ENCODE peak calls at places on chromosomes 6 and 20, in four cellular contexts. One of them, this sample, is unnamed.

GRCh38 chr6:22149501-22150490 is 147.0 kb downstream of the PRL start:
- DNase-seq in adrenal gland: peak
- DNase-seq in activated B cell treated with CpG ODN at 0.5 μM for 24 hours: no peak
- DNase-seq in foreskin fibroblast: no peak
- DNase-seq in this sample: no peak

GRCh38 chr20:57427239-57428127 is 36.3 kb downstream of the RBM38 start:
- DNase-seq in activated B cell treated with CpG ODN at 0.5 μM for 24 hours: no peak
- DNase-seq in foreskin fibroblast: no peak
- DNase-seq in adrenal gland: no peak
- DNase-seq in this sample: no peak

GRCh38 chr6:43013020-43013842 is 515 bp downstream of the MEA1 start:
- DNase-seq in foreskin fibroblast: peak
- DNase-seq in adrenal gland: no peak
- DNase-seq in activated B cell treated with CpG ODN at 0.5 μM for 24 hours: no peak
- DNase-seq in this sample: no peak

GRCh38 chr6:102717737-102718427 is 1324.4 kb downstream of the GRIK2 start:
- DNase-seq in foreskin fibroblast: no peak
- DNase-seq in activated B cell treated with CpG ODN at 0.5 μM for 24 hours: no peak
- DNase-seq in adrenal gland: no peak
- DNase-seq in this sample: no peak

GRCh38 chr6:155765275-155766194 is 309.9 kb upstream of the NOX3 start:
- DNase-seq in foreskin fibroblast: peak
- DNase-seq in adrenal gland: no peak
- DNase-seq in activated B cell treated with CpG ODN at 0.5 μM for 24 hours: no peak
- DNase-seq in this sample: no peak

GRCh38 chr6:89184344-89184743 is 32.8 kb downstream of the GABRR1 start:
- DNase-seq in foreskin fibroblast: no peak
- DNase-seq in activated B cell treated with CpG ODN at 0.5 μM for 24 hours: no peak
- DNase-seq in adrenal gland: no peak
- DNase-seq in this sample: no peak

GRCh38 chr6:24004062-24004461 is 122.0 kb upstream of the NRSN1 start:
- DNase-seq in adrenal gland: peak
- DNase-seq in foreskin fibroblast: no peak
- DNase-seq in activated B cell treated with CpG ODN at 0.5 μM for 24 hours: no peak
- DNase-seq in this sample: no peak

GRCh38 chr6:167485186-167485978 is 160.5 kb downstream of the TTLL2 start:
- DNase-seq in adrenal gland: no peak
- DNase-seq in foreskin fibroblast: no peak
- DNase-seq in activated B cell treated with CpG ODN at 0.5 μM for 24 hours: no peak
- DNase-seq in this sample: no peak

GRCh38 chr6:91485047-91485446 is 898.2 kb upstream of the MAP3K7 start:
- DNase-seq in foreskin fibroblast: no peak
- DNase-seq in adrenal gland: no peak
- DNase-seq in activated B cell treated with CpG ODN at 0.5 μM for 24 hours: no peak
- DNase-seq in this sample: no peak
- TF ChIP-seq CTCF in foreskin fibroblast: no peak
- TF ChIP-seq CTCF in adrenal gland: no peak
- TF ChIP-seq CTCF in activated B cell treated with CpG ODN at 0.5 μM for 24 hours: no peak
- TF ChIP-seq CTCF in this sample: no peak

GRCh38 chr20:46963196-46963529 is 68.5 kb downstream of the EYA2 start:
- DNase-seq in activated B cell treated with CpG ODN at 0.5 μM for 24 hours: no peak
- DNase-seq in foreskin fibroblast: peak
- DNase-seq in adrenal gland: no peak
- DNase-seq in this sample: no peak
- TF ChIP-seq CTCF in activated B cell treated with CpG ODN at 0.5 μM for 24 hours: no peak
- TF ChIP-seq CTCF in foreskin fibroblast: no peak
- TF ChIP-seq CTCF in adrenal gland: no peak
- TF ChIP-seq CTCF in this sample: no peak

GRCh38 chr6:41477572-41477971 is 68.6 kb upstream of the FOXP4 start:
- DNase-seq in adrenal gland: no peak
- DNase-seq in foreskin fibroblast: no peak
- DNase-seq in activated B cell treated with CpG ODN at 0.5 μM for 24 hours: no peak
- DNase-seq in this sample: no peak
- TF ChIP-seq CTCF in adrenal gland: no peak
- TF ChIP-seq CTCF in foreskin fibroblast: no peak
- TF ChIP-seq CTCF in activated B cell treated with CpG ODN at 0.5 μM for 24 hours: no peak
- TF ChIP-seq CTCF in this sample: no peak

GRCh38 chr20:59697082-59697481 is 92.7 kb downstream of the PHACTR3 start:
- DNase-seq in foreskin fibroblast: no peak
- DNase-seq in adrenal gland: no peak
- DNase-seq in activated B cell treated with CpG ODN at 0.5 μM for 24 hours: no peak
- DNase-seq in this sample: no peak
- TF ChIP-seq CTCF in foreskin fibroblast: no peak
- TF ChIP-seq CTCF in adrenal gland: no peak
- TF ChIP-seq CTCF in activated B cell treated with CpG ODN at 0.5 μM for 24 hours: no peak
- TF ChIP-seq CTCF in this sample: no peak

GRCh38 chr6:38906582-38906981 is 142.0 kb upstream of the GLP1R start:
- DNase-seq in activated B cell treated with CpG ODN at 0.5 μM for 24 hours: no peak
- DNase-seq in adrenal gland: no peak
- DNase-seq in foreskin fibroblast: no peak
- DNase-seq in this sample: no peak
- TF ChIP-seq CTCF in activated B cell treated with CpG ODN at 0.5 μM for 24 hours: no peak
- TF ChIP-seq CTCF in adrenal gland: no peak
- TF ChIP-seq CTCF in foreskin fibroblast: no peak
- TF ChIP-seq CTCF in this sample: no peak

DNA sequence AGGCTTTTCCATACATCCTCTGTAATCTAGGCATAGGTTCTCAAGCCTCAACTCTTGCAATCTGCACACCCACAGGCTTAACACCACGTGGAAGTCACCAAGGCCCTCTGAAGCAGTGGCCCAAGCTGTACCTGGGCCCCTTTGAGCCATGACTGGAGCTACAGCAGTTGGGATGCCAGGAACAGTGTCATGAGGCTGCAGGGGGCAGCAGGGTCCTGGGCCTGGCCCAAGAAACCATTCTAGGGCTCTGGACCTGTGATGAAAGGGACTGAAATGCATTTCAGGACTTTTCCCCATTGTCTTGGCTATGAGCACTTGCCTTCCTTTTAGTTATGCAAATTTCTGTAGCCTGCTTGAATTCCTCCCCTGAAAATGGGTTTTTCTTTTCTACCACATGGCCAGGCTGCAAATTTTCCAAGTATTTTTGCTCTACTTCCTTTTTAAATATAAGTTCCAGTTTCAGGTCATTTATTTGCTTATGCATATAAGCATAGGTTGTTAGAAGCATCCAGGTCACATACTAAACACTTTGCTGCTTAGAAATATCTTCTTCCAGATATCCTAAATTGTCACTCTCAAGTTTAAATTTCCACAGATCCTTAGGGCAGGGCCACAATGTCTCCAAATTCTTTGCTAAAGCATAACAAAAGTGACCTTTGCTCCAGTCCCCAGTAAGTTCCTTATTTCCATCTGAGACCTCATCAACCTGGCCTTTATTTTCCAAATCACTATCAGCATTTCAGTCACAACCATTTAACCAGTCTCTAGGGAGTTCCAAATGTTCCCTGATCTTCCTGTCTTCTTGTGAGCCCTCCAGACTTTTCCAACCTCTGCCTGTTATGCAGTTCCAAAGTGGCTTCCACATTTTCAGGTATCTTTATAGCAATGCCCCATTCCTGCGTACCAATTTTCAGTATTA is 48.6 kb upstream of the CD2AP start:
- DNase-seq in activated B cell treated with CpG ODN at 0.5 μM for 24 hours: no peak
- DNase-seq in adrenal gland: no peak
- DNase-seq in foreskin fibroblast: no peak
- DNase-seq in this sample: no peak
- TF ChIP-seq CTCF in activated B cell treated with CpG ODN at 0.5 μM for 24 hours: no peak
- TF ChIP-seq CTCF in adrenal gland: no peak
- TF ChIP-seq CTCF in foreskin fibroblast: no peak
- TF ChIP-seq CTCF in this sample: no peak

This sample was measured in GM13976.